ENCODE peak calls at places on chromosomes 5 and 9, in five cellular contexts. Y, V, M, T and B are unnamed samples.

GRCh38 chr5:98106116-98107088 is 667.1 kb upstream of the RGMB start:
- DNase-seq in M (no peak), Y (no peak), T (no peak), V (peak; percentile 76), B (no peak)

GRCh38 chr9:93300175-93300572 is 116.2 kb downstream of the WNK2 start:
- DNase-seq in Y (no peak), M (no peak), T (no peak), V (no peak), B (no peak)

GRCh38 chr9:121233906-121234901 is 32.5 kb upstream of the RAB14 start:
- DNase-seq in V (peak; percentile 81), Y (no peak), T (no peak), M (no peak), B (peak; percentile 79)

GRCh38 chr9:135821733-135822382 is 85.5 kb downstream of the CAMSAP1 start:
- DNase-seq in Y (no peak), V (no peak), M (no peak), T (peak; percentile 59), B (no peak)

GRCh38 chr9:114591206-114591853 is 3.8 kb downstream of the ATP6V1G1 start:
- DNase-seq in Y (no peak), V (no peak), T (no peak), M (no peak), B (no peak)

GRCh38 chr5:14213813-14214585 is 70.9 kb downstream of the TRIO start:
- DNase-seq in V (no peak), T (no peak), Y (no peak), M (no peak), B (no peak)

GRCh38 chr5:128632264-128632663 is 94.2 kb upstream of the FBN2 start:
- DNase-seq in M (no peak), Y (no peak), V (no peak), T (no peak), B (no peak)

GRCh38 chr5:120684749-120685415 is 220.8 kb downstream of the PRR16 start:
- DNase-seq in Y (no peak), V (peak; percentile 12), T (no peak), M (no peak), B (peak; percentile 12)

GRCh38 chr5:134525687-134526482 is 415 bp downstream of the JADE2 start:
- DNase-seq in T (peak; percentile 87), M (no peak), Y (peak; percentile 75), V (peak; percentile 83), B (peak; percentile 63)

GRCh38 chr5:36369092-36369737 is 67.5 kb upstream of the RANBP3L start:
- DNase-seq in M (no peak), T (no peak), Y (no peak), V (peak; percentile 8), B (no peak)

GRCh38 chr9:28808042-28808441 is 1234.8 kb upstream of the C9orf72 start:
- DNase-seq in V (no peak), T (no peak), Y (no peak), M (no peak), B (no peak)

GRCh38 chr5:179294891-179295777 is 50.1 kb downstream of the ADAMTS2 start:
- DNase-seq in V (no peak), T (peak; percentile 51), Y (peak; percentile 79), M (no peak), B (no peak)

GRCh38 chr9:86549434-86549833 is 195.2 kb upstream of the TUT7 start:
- DNase-seq in V (peak; percentile 99), Y (no peak), T (no peak), M (no peak), B (peak; percentile 94)

GRCh38 chr5:143471041-143471509 is 67.6 kb upstream of the NR3C1 start:
- DNase-seq in T (no peak), V (peak; percentile 90), M (no peak), Y (no peak), B (no peak)

GRCh38 chr9:133734600-133735414 is 3.3 kb downstream of the SARDH start:
- DNase-seq in V (no peak), M (no peak), T (peak; percentile 56), Y (no peak), B (no peak)

GRCh38 chr5:88925692-88926490 is 42.9 kb upstream of the MEF2C start:
- DNase-seq in V (peak; percentile 47), M (no peak), T (no peak), Y (no peak), B (no peak)

GRCh38 chr5:62812653-62813329 is 234.2 kb downstream of the LRRC70 start:
- DNase-seq in V (no peak), M (no peak), T (no peak), Y (no peak), B (no peak)

GRCh38 chr9:136135326-136136126 is 16.9 kb upstream of the TMEM250 start:
- DNase-seq in Y (no peak), V (no peak), M (no peak), T (no peak), B (peak; percentile 55)

GRCh38 chr5:76674330-76675066 is 41.4 kb upstream of the F2R start:
- DNase-seq in V (no peak), M (no peak), T (no peak), Y (no peak), B (no peak)

GRCh38 chr9:123453058-123453667 is 97.2 kb downstream of the CRB2 start:
- DNase-seq in V (no peak), M (no peak), Y (no peak), T (peak; percentile 20), B (no peak)

GRCh38 chr5:1171340-1171941 is 30.0 kb upstream of the SLC6A19 start:
- DNase-seq in T (no peak), Y (no peak), V (peak; percentile 33), M (no peak), B (no peak)

GRCh38 chr5:59828623-59829022 is 64.9 kb downstream of the PDE4D start:
- DNase-seq in Y (no peak), M (no peak), V (no peak), T (no peak), B (no peak)

GRCh38 chr9:18896531-18897179 is 136.4 kb downstream of the SAXO1 start:
- DNase-seq in Y (no peak), V (no peak), T (no peak), M (no peak), B (no peak)

GRCh38 chr5:178230879-178231735 is 1.5 kb downstream of the PHYKPL start:
- DNase-seq in T (no peak), Y (peak; percentile 73), V (peak; percentile 51), M (no peak), B (no peak)

GRCh38 chr5:60918466-60918865 is 26.4 kb downstream of the ERCC8 start:
- DNase-seq in Y (no peak), T (no peak), M (no peak), V (no peak), B (no peak)

DNA sequence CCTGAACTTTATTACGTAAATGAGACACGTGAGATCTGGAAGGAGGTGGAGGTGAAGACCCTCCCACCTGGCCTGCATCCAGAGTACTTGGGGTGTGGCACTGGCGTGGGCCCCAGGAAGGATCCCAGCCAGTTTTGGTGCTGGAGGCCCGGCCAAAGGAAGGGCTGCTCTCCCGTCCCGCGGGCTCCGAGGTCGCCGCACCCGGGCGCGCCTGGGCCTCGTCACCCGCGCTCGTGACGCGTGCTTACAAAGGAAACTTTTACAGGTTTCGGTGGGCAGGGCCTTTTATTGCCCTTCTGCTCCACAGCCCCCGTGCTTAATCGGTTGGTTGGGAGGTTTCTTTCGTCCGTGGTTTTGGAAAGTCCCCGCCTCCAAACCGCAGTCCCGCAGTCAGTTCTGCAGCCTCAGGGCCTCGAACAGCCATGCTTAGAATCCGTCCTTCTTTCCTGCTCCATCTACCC is 29.2 kb downstream of the CDKN2A start:
- DNase-seq in Y (no peak), V (no peak), T (peak; percentile 73), M (no peak), B (no peak)
- H3K4me3 ChIP-seq in Y (peak overlapping the region; percentile 33), V (peak overlapping the region; percentile 21), T (peak overlapping the region; percentile 28), M (no peak overlapping the region), B (no peak overlapping the region)

GRCh38 chr9:33263936-33264472 is 504 bp downstream of the BAG1 start:
- DNase-seq in M (no peak), V (no peak), Y (peak; percentile 75), T (no peak), B (peak; percentile 63)

GRCh38 chr9:33260372-33260771 is 4.1 kb downstream of the BAG1 start:
- DNase-seq in Y (no peak), T (no peak), M (no peak), V (no peak), B (no peak)

GRCh38 chr9:33264473-33265177 is at the start of the genes BAG1 and CHMP5:
- DNase-seq in M (peak; percentile 98), Y (peak; percentile 99), T (peak; percentile 100), V (peak; percentile 99), B (peak; percentile 99)

GRCh38 chr9:33265211-33265885 is 499 bp downstream of the CHMP5 start:
- DNase-seq in V (no peak), T (no peak), M (no peak), Y (no peak), B (no peak)

DNA sequence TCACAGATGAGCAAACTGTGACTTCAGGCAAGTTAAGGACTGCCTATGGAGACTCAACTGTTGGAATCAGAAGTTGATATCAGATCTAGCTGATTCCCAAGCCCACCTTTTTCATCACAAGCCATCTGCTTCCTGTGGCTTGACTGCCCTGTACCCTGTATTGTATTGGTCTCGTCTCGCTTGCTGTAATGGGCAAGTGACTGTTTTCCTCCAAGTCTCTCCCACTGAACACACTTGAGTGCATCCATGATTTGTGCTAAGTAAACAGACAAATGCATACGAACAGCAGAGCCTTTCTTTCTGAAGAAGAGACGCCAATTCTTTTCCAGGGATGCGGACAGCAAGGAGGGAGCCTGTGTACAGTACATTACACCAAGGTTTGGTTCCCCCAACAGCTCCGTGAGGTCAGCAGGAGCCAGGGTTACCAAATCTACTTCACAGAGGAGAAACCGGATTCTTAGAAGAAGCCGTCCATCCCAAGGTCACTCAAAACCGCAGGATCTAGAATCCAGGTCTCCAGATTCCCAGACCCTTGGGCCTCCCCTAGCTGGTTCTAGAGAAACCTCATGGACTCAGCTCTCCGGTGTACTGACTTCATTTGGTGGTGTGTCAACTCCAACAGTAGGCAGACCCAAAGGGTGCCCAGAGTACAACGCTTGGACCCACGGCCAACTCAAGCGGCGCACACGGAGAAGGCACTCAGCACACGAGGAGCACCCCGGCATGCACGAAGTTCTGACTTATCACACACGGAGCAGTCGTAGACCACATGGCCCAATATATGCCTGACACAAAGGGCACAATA is 1.2 kb downstream of the BAG1 start:
- DNase-seq in V (no peak), M (no peak), T (no peak), Y (peak; percentile 9), B (peak; percentile 37)
- H3K27ac ChIP-seq in V (peak overlapping the region; percentile 76), M (peak overlapping the region; percentile 87), T (peak overlapping the region; percentile 90), Y (peak overlapping the region; percentile 97), B (peak overlapping the region; percentile 75)

GRCh38 chr5:172165465-172165864 is 22.6 kb downstream of the STK10 start:
- DNase-seq in V (no peak), Y (no peak), T (no peak), M (no peak), B (no peak)
- H3K4me1 ChIP-seq in V (peaks cover 17% of the 10 kb centered on the region), Y (no peaks in the 10 kb centered on the region), T (peaks cover 55% of the 10 kb centered on the region), M (no peaks in the 10 kb centered on the region), B (peaks cover 26% of the 10 kb centered on the region)

DNA sequence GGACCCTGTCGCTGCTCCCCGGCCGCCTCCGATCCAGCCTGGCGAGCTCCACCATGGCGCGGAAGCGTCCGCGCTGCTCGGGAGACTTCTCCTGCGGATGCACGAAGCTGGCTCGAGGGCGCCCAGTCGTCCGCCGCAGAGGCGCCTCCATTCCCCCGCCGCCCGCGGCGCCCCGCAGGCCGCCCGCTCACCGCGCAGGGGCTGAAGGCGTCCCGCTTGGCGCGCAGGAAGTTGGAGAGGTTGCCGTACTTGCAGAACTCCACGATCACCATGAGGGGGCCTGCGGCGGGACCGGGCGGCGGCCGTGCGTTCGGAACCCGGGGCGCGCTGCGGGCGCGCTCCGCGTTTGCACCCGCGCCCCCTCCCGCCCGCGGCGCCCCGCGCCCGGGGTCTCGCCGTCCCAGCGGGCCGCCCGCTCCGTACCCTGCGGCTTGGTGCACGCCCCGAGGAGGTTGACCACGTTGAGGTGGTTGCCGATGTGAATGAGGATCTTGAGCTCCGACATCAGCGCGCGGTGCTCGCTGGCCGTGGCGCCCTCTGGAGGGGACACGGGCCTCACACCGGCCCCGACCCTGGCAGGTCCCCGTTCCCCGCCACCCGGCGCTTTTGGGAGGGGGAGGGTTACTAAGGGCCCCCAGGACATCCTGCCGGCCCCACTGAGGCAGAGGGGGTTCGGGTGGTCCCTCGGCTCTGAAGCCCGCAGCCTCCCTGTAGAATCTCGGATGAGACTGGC is 27.7 kb upstream of the SCGB3A1 start:
- DNase-seq in T (no peak), V (peak; percentile 47), M (no peak), Y (no peak), B (no peak)
- H3K4me3 ChIP-seq in T (peak overlapping the region; percentile 30), V (peak overlapping the region; percentile 28), M (no peak overlapping the region), Y (peak overlapping the region; percentile 30), B (no peak overlapping the region)